ENCODE peak calls at places on chromosome 2, in nine cellular contexts. One of them, this sample, is unnamed.

GRCh38 chr2:105836840-105837692 is 92.4 kb downstream of the NCK2 start:
- DNase-seq in NCI-H774: no peak
- DNase-seq in neural progenitor cell: no peak
- DNase-seq in epithelial cell of esophagus: no peak
- DNase-seq in GM12864: no peak
- DNase-seq in T-helper 22 cell: no peak
- DNase-seq in activated naive CD4-positive, alpha-beta T cell treated with anti-CD3 and anti-CD28 coated beads, Interleukin-2, amount 10 ng/mL, durations not matched to agents 7 days and 5 days: no peak
- DNase-seq in HTR-8/SVneo: no peak
- DNase-seq in GM04503: no peak
- DNase-seq in this sample: no peak

GRCh38 chr2:222864296-222864695 is 3.5 kb downstream of the ACSL3 start:
- DNase-seq in neural progenitor cell: peak; percentile 42
- DNase-seq in GM04503: no peak
- DNase-seq in epithelial cell of esophagus: peak; percentile 58
- DNase-seq in T-helper 22 cell: no peak
- DNase-seq in HTR-8/SVneo: no peak
- DNase-seq in activated naive CD4-positive, alpha-beta T cell treated with anti-CD3 and anti-CD28 coated beads, Interleukin-2, amount 10 ng/mL, durations not matched to agents 7 days and 5 days: no peak
- DNase-seq in NCI-H774: no peak
- DNase-seq in GM12864: no peak
- DNase-seq in this sample: peak; percentile 71

GRCh38 chr2:70829916-70830315 is 5.7 kb downstream of the CD207 start:
- DNase-seq in T-helper 22 cell: no peak
- DNase-seq in GM12864: no peak
- DNase-seq in activated naive CD4-positive, alpha-beta T cell treated with anti-CD3 and anti-CD28 coated beads, Interleukin-2, amount 10 ng/mL, durations not matched to agents 7 days and 5 days: no peak
- DNase-seq in epithelial cell of esophagus: no peak
- DNase-seq in HTR-8/SVneo: no peak
- DNase-seq in NCI-H774: no peak
- DNase-seq in GM04503: no peak
- DNase-seq in neural progenitor cell: no peak
- DNase-seq in this sample: no peak

GRCh38 chr2:222627764-222628163 is 28.1 kb downstream of the FARSB start:
- DNase-seq in epithelial cell of esophagus: no peak
- DNase-seq in HTR-8/SVneo: no peak
- DNase-seq in NCI-H774: no peak
- DNase-seq in activated naive CD4-positive, alpha-beta T cell treated with anti-CD3 and anti-CD28 coated beads, Interleukin-2, amount 10 ng/mL, durations not matched to agents 7 days and 5 days: no peak
- DNase-seq in GM12864: no peak
- DNase-seq in T-helper 22 cell: no peak
- DNase-seq in GM04503: no peak
- DNase-seq in neural progenitor cell: no peak
- DNase-seq in this sample: no peak

GRCh38 chr2:239868556-239869181 is 156.5 kb downstream of the NDUFA10 start:
- DNase-seq in epithelial cell of esophagus: no peak
- DNase-seq in GM04503: no peak
- DNase-seq in NCI-H774: no peak
- DNase-seq in activated naive CD4-positive, alpha-beta T cell treated with anti-CD3 and anti-CD28 coated beads, Interleukin-2, amount 10 ng/mL, durations not matched to agents 7 days and 5 days: no peak
- DNase-seq in neural progenitor cell: no peak
- DNase-seq in GM12864: no peak
- DNase-seq in HTR-8/SVneo: no peak
- DNase-seq in T-helper 22 cell: no peak
- DNase-seq in this sample: no peak

GRCh38 chr2:21535826-21536225 is 412.1 kb downstream of the TDRD15 start:
- DNase-seq in neural progenitor cell: no peak
- DNase-seq in HTR-8/SVneo: no peak
- DNase-seq in NCI-H774: no peak
- DNase-seq in GM12864: no peak
- DNase-seq in activated naive CD4-positive, alpha-beta T cell treated with anti-CD3 and anti-CD28 coated beads, Interleukin-2, amount 10 ng/mL, durations not matched to agents 7 days and 5 days: no peak
- DNase-seq in GM04503: no peak
- DNase-seq in T-helper 22 cell: no peak
- DNase-seq in epithelial cell of esophagus: no peak
- DNase-seq in this sample: no peak

GRCh38 chr2:37181726-37182684 is 6.5 kb downstream of the SULT6B1 start:
- DNase-seq in epithelial cell of esophagus: no peak
- DNase-seq in HTR-8/SVneo: no peak
- DNase-seq in GM12864: no peak
- DNase-seq in NCI-H774: no peak
- DNase-seq in neural progenitor cell: no peak
- DNase-seq in activated naive CD4-positive, alpha-beta T cell treated with anti-CD3 and anti-CD28 coated beads, Interleukin-2, amount 10 ng/mL, durations not matched to agents 7 days and 5 days: no peak
- DNase-seq in GM04503: no peak
- DNase-seq in T-helper 22 cell: no peak
- DNase-seq in this sample: peak; percentile 30

GRCh38 chr2:233142355-233142897 is 82.3 kb downstream of the INPP5D start:
- DNase-seq in GM04503: no peak
- DNase-seq in neural progenitor cell: no peak
- DNase-seq in NCI-H774: no peak
- DNase-seq in T-helper 22 cell: no peak
- DNase-seq in epithelial cell of esophagus: no peak
- DNase-seq in HTR-8/SVneo: no peak
- DNase-seq in GM12864: peak; percentile 61
- DNase-seq in activated naive CD4-positive, alpha-beta T cell treated with anti-CD3 and anti-CD28 coated beads, Interleukin-2, amount 10 ng/mL, durations not matched to agents 7 days and 5 days: peak; percentile 52
- DNase-seq in this sample: no peak

GRCh38 chr2:218407717-218408116 is 8.0 kb downstream of the CTDSP1 start:
- DNase-seq in GM12864: no peak
- DNase-seq in GM04503: no peak
- DNase-seq in epithelial cell of esophagus: no peak
- DNase-seq in NCI-H774: no peak
- DNase-seq in HTR-8/SVneo: no peak
- DNase-seq in T-helper 22 cell: no peak
- DNase-seq in neural progenitor cell: peak; percentile 1
- DNase-seq in activated naive CD4-positive, alpha-beta T cell treated with anti-CD3 and anti-CD28 coated beads, Interleukin-2, amount 10 ng/mL, durations not matched to agents 7 days and 5 days: no peak
- DNase-seq in this sample: no peak

GRCh38 chr2:121089005-121089510 is 195.9 kb downstream of the TFCP2L1 start:
- DNase-seq in T-helper 22 cell: no peak
- DNase-seq in GM12864: no peak
- DNase-seq in neural progenitor cell: no peak
- DNase-seq in HTR-8/SVneo: no peak
- DNase-seq in NCI-H774: no peak
- DNase-seq in epithelial cell of esophagus: no peak
- DNase-seq in activated naive CD4-positive, alpha-beta T cell treated with anti-CD3 and anti-CD28 coated beads, Interleukin-2, amount 10 ng/mL, durations not matched to agents 7 days and 5 days: no peak
- DNase-seq in GM04503: no peak
- DNase-seq in this sample: no peak

GRCh38 chr2:143949121-143949848 is 570.6 kb downstream of the ZEB2 start:
- DNase-seq in T-helper 22 cell: no peak
- DNase-seq in GM04503: no peak
- DNase-seq in activated naive CD4-positive, alpha-beta T cell treated with anti-CD3 and anti-CD28 coated beads, Interleukin-2, amount 10 ng/mL, durations not matched to agents 7 days and 5 days: no peak
- DNase-seq in GM12864: no peak
- DNase-seq in neural progenitor cell: no peak
- DNase-seq in NCI-H774: no peak
- DNase-seq in HTR-8/SVneo: no peak
- DNase-seq in epithelial cell of esophagus: no peak
- DNase-seq in this sample: no peak

GRCh38 chr2:102063948-102064678 is 72.4 kb downstream of the IL1R2 start:
- DNase-seq in GM04503: peak; percentile 96
- DNase-seq in neural progenitor cell: peak; percentile 66
- DNase-seq in GM12864: no peak
- DNase-seq in T-helper 22 cell: no peak
- DNase-seq in activated naive CD4-positive, alpha-beta T cell treated with anti-CD3 and anti-CD28 coated beads, Interleukin-2, amount 10 ng/mL, durations not matched to agents 7 days and 5 days: no peak
- DNase-seq in HTR-8/SVneo: peak; percentile 84
- DNase-seq in NCI-H774: no peak
- DNase-seq in epithelial cell of esophagus: peak; percentile 98
- DNase-seq in this sample: peak; percentile 44

GRCh38 chr2:240622631-240623235 is 2.5 kb upstream of the GPR35 start:
- DNase-seq in NCI-H774: no peak
- DNase-seq in activated naive CD4-positive, alpha-beta T cell treated with anti-CD3 and anti-CD28 coated beads, Interleukin-2, amount 10 ng/mL, durations not matched to agents 7 days and 5 days: peak; percentile 58
- DNase-seq in GM04503: no peak
- DNase-seq in GM12864: no peak
- DNase-seq in HTR-8/SVneo: no peak
- DNase-seq in neural progenitor cell: no peak
- DNase-seq in T-helper 22 cell: peak; percentile 40
- DNase-seq in epithelial cell of esophagus: no peak
- DNase-seq in this sample: no peak

GRCh38 chr2:27638023-27638637 is 9.3 kb downstream of the GPN1 start:
- DNase-seq in GM04503: no peak
- DNase-seq in T-helper 22 cell: no peak
- DNase-seq in neural progenitor cell: no peak
- DNase-seq in activated naive CD4-positive, alpha-beta T cell treated with anti-CD3 and anti-CD28 coated beads, Interleukin-2, amount 10 ng/mL, durations not matched to agents 7 days and 5 days: no peak
- DNase-seq in NCI-H774: no peak
- DNase-seq in HTR-8/SVneo: no peak
- DNase-seq in epithelial cell of esophagus: peak; percentile 94
- DNase-seq in GM12864: no peak
- DNase-seq in this sample: no peak

GRCh38 chr2:231704017-231704416 is 4.3 kb upstream of the PTMA start:
- DNase-seq in epithelial cell of esophagus: no peak
- DNase-seq in neural progenitor cell: peak; percentile 0
- DNase-seq in HTR-8/SVneo: no peak
- DNase-seq in NCI-H774: no peak
- DNase-seq in GM12864: no peak
- DNase-seq in activated naive CD4-positive, alpha-beta T cell treated with anti-CD3 and anti-CD28 coated beads, Interleukin-2, amount 10 ng/mL, durations not matched to agents 7 days and 5 days: no peak
- DNase-seq in GM04503: no peak
- DNase-seq in T-helper 22 cell: no peak
- DNase-seq in this sample: no peak

GRCh38 chr2:20219763-20220380 is 5.1 kb downstream of the SDC1 start:
- DNase-seq in activated naive CD4-positive, alpha-beta T cell treated with anti-CD3 and anti-CD28 coated beads, Interleukin-2, amount 10 ng/mL, durations not matched to agents 7 days and 5 days: no peak
- DNase-seq in NCI-H774: no peak
- DNase-seq in epithelial cell of esophagus: peak; percentile 1
- DNase-seq in GM12864: no peak
- DNase-seq in T-helper 22 cell: no peak
- DNase-seq in GM04503: no peak
- DNase-seq in HTR-8/SVneo: no peak
- DNase-seq in neural progenitor cell: no peak
- DNase-seq in this sample: no peak

GRCh38 chr2:176832086-176832485 is 380.5 kb upstream of the HNRNPA3 start:
- DNase-seq in GM12864: no peak
- DNase-seq in T-helper 22 cell: no peak
- DNase-seq in epithelial cell of esophagus: no peak
- DNase-seq in activated naive CD4-positive, alpha-beta T cell treated with anti-CD3 and anti-CD28 coated beads, Interleukin-2, amount 10 ng/mL, durations not matched to agents 7 days and 5 days: no peak
- DNase-seq in NCI-H774: no peak
- DNase-seq in neural progenitor cell: no peak
- DNase-seq in HTR-8/SVneo: no peak
- DNase-seq in GM04503: no peak
- DNase-seq in this sample: no peak

GRCh38 chr2:235026649-235027557 is 75.1 kb downstream of the SH3BP4 start:
- DNase-seq in NCI-H774: peak; percentile 84
- DNase-seq in neural progenitor cell: no peak
- DNase-seq in GM12864: no peak
- DNase-seq in epithelial cell of esophagus: peak; percentile 100
- DNase-seq in GM04503: peak; percentile 31
- DNase-seq in activated naive CD4-positive, alpha-beta T cell treated with anti-CD3 and anti-CD28 coated beads, Interleukin-2, amount 10 ng/mL, durations not matched to agents 7 days and 5 days: no peak
- DNase-seq in HTR-8/SVneo: peak; percentile 45
- DNase-seq in T-helper 22 cell: no peak
- DNase-seq in this sample: no peak

GRCh38 chr2:127164761-127165538 is 55.1 kb downstream of the CYP27C1 start:
- DNase-seq in GM04503: no peak
- DNase-seq in HTR-8/SVneo: no peak
- DNase-seq in epithelial cell of esophagus: no peak
- DNase-seq in activated naive CD4-positive, alpha-beta T cell treated with anti-CD3 and anti-CD28 coated beads, Interleukin-2, amount 10 ng/mL, durations not matched to agents 7 days and 5 days: no peak
- DNase-seq in GM12864: no peak
- DNase-seq in neural progenitor cell: no peak
- DNase-seq in T-helper 22 cell: no peak
- DNase-seq in NCI-H774: peak; percentile 68
- DNase-seq in this sample: no peak

GRCh38 chr2:45444991-45445390 is 166.1 kb downstream of the SRBD1 start:
- DNase-seq in HTR-8/SVneo: no peak
- DNase-seq in activated naive CD4-positive, alpha-beta T cell treated with anti-CD3 and anti-CD28 coated beads, Interleukin-2, amount 10 ng/mL, durations not matched to agents 7 days and 5 days: no peak
- DNase-seq in GM12864: no peak
- DNase-seq in NCI-H774: no peak
- DNase-seq in epithelial cell of esophagus: no peak
- DNase-seq in GM04503: peak; percentile 75
- DNase-seq in T-helper 22 cell: no peak
- DNase-seq in neural progenitor cell: no peak
- DNase-seq in this sample: no peak

GRCh38 chr2:69013123-69013836 is at the start of gene ANTXR1:
- DNase-seq in neural progenitor cell: peak; percentile 82
- DNase-seq in HTR-8/SVneo: peak; percentile 84
- DNase-seq in GM12864: no peak
- DNase-seq in activated naive CD4-positive, alpha-beta T cell treated with anti-CD3 and anti-CD28 coated beads, Interleukin-2, amount 10 ng/mL, durations not matched to agents 7 days and 5 days: peak; percentile 28
- DNase-seq in T-helper 22 cell: no peak
- DNase-seq in NCI-H774: no peak
- DNase-seq in epithelial cell of esophagus: peak; percentile 65
- DNase-seq in GM04503: no peak
- DNase-seq in this sample: peak; percentile 78

GRCh38 chr2:71609441-71609840 is 156.1 kb downstream of the DYSF start:
- DNase-seq in epithelial cell of esophagus: no peak
- DNase-seq in T-helper 22 cell: no peak
- DNase-seq in neural progenitor cell: no peak
- DNase-seq in activated naive CD4-positive, alpha-beta T cell treated with anti-CD3 and anti-CD28 coated beads, Interleukin-2, amount 10 ng/mL, durations not matched to agents 7 days and 5 days: no peak
- DNase-seq in HTR-8/SVneo: no peak
- DNase-seq in GM12864: no peak
- DNase-seq in NCI-H774: no peak
- DNase-seq in GM04503: no peak
- DNase-seq in this sample: no peak

GRCh38 chr2:143075711-143076110 is 53.5 kb upstream of the ARHGAP15 start:
- DNase-seq in epithelial cell of esophagus: no peak
- DNase-seq in NCI-H774: no peak
- DNase-seq in GM12864: no peak
- DNase-seq in HTR-8/SVneo: no peak
- DNase-seq in GM04503: no peak
- DNase-seq in T-helper 22 cell: no peak
- DNase-seq in neural progenitor cell: no peak
- DNase-seq in activated naive CD4-positive, alpha-beta T cell treated with anti-CD3 and anti-CD28 coated beads, Interleukin-2, amount 10 ng/mL, durations not matched to agents 7 days and 5 days: no peak
- DNase-seq in this sample: no peak

GRCh38 chr2:55115795-55116597 is 65.7 kb upstream of the RTN4 start:
- DNase-seq in activated naive CD4-positive, alpha-beta T cell treated with anti-CD3 and anti-CD28 coated beads, Interleukin-2, amount 10 ng/mL, durations not matched to agents 7 days and 5 days: no peak
- DNase-seq in GM12864: no peak
- DNase-seq in epithelial cell of esophagus: peak; percentile 72
- DNase-seq in T-helper 22 cell: no peak
- DNase-seq in neural progenitor cell: no peak
- DNase-seq in HTR-8/SVneo: peak; percentile 57
- DNase-seq in NCI-H774: no peak
- DNase-seq in GM04503: no peak
- DNase-seq in this sample: no peak

GRCh38 chr2:105220604-105221003 is 20.9 kb upstream of the GPR45 start:
- DNase-seq in epithelial cell of esophagus: no peak
- DNase-seq in GM04503: no peak
- DNase-seq in HTR-8/SVneo: no peak
- DNase-seq in GM12864: no peak
- DNase-seq in T-helper 22 cell: no peak
- DNase-seq in neural progenitor cell: no peak
- DNase-seq in NCI-H774: no peak
- DNase-seq in activated naive CD4-positive, alpha-beta T cell treated with anti-CD3 and anti-CD28 coated beads, Interleukin-2, amount 10 ng/mL, durations not matched to agents 7 days and 5 days: no peak
- DNase-seq in this sample: no peak

GRCh38 chr2:88603146-88603545 is 24.1 kb downstream of the EIF2AK3 start:
- DNase-seq in GM04503: no peak
- DNase-seq in epithelial cell of esophagus: no peak
- DNase-seq in T-helper 22 cell: no peak
- DNase-seq in neural progenitor cell: no peak
- DNase-seq in NCI-H774: no peak
- DNase-seq in activated naive CD4-positive, alpha-beta T cell treated with anti-CD3 and anti-CD28 coated beads, Interleukin-2, amount 10 ng/mL, durations not matched to agents 7 days and 5 days: no peak
- DNase-seq in HTR-8/SVneo: no peak
- DNase-seq in GM12864: no peak
- DNase-seq in this sample: no peak

GRCh38 chr2:187349328-187349944 is 98.6 kb downstream of the CALCRL start:
- DNase-seq in HTR-8/SVneo: no peak
- DNase-seq in epithelial cell of esophagus: peak; percentile 61
- DNase-seq in NCI-H774: no peak
- DNase-seq in neural progenitor cell: no peak
- DNase-seq in GM04503: peak; percentile 11
- DNase-seq in T-helper 22 cell: no peak
- DNase-seq in activated naive CD4-positive, alpha-beta T cell treated with anti-CD3 and anti-CD28 coated beads, Interleukin-2, amount 10 ng/mL, durations not matched to agents 7 days and 5 days: no peak
- DNase-seq in GM12864: no peak
- DNase-seq in this sample: no peak

GRCh38 chr2:144389151-144389929 is 130.6 kb downstream of the ZEB2 start:
- DNase-seq in GM04503: no peak
- DNase-seq in HTR-8/SVneo: no peak
- DNase-seq in activated naive CD4-positive, alpha-beta T cell treated with anti-CD3 and anti-CD28 coated beads, Interleukin-2, amount 10 ng/mL, durations not matched to agents 7 days and 5 days: no peak
- DNase-seq in epithelial cell of esophagus: peak; percentile 71
- DNase-seq in GM12864: no peak
- DNase-seq in T-helper 22 cell: no peak
- DNase-seq in NCI-H774: peak; percentile 38
- DNase-seq in neural progenitor cell: no peak
- DNase-seq in this sample: no peak

GRCh38 chr2:10680214-10680613 is 9.6 kb downstream of the NOL10 start:
- DNase-seq in NCI-H774: no peak
- DNase-seq in neural progenitor cell: no peak
- DNase-seq in epithelial cell of esophagus: no peak
- DNase-seq in activated naive CD4-positive, alpha-beta T cell treated with anti-CD3 and anti-CD28 coated beads, Interleukin-2, amount 10 ng/mL, durations not matched to agents 7 days and 5 days: no peak
- DNase-seq in GM12864: no peak
- DNase-seq in GM04503: no peak
- DNase-seq in T-helper 22 cell: no peak
- DNase-seq in HTR-8/SVneo: no peak
- DNase-seq in this sample: no peak

GRCh38 chr2:130848518-130849210 is 11.9 kb downstream of the ARHGEF4 start:
- DNase-seq in HTR-8/SVneo: no peak
- DNase-seq in neural progenitor cell: no peak
- DNase-seq in activated naive CD4-positive, alpha-beta T cell treated with anti-CD3 and anti-CD28 coated beads, Interleukin-2, amount 10 ng/mL, durations not matched to agents 7 days and 5 days: no peak
- DNase-seq in epithelial cell of esophagus: no peak
- DNase-seq in GM04503: no peak
- DNase-seq in GM12864: no peak
- DNase-seq in T-helper 22 cell: no peak
- DNase-seq in NCI-H774: no peak
- DNase-seq in this sample: no peak

GRCh38 chr2:129667586-129667985 is 311.9 kb upstream of the RAB6C start:
- DNase-seq in T-helper 22 cell: no peak
- DNase-seq in GM12864: no peak
- DNase-seq in neural progenitor cell: no peak
- DNase-seq in epithelial cell of esophagus: no peak
- DNase-seq in activated naive CD4-positive, alpha-beta T cell treated with anti-CD3 and anti-CD28 coated beads, Interleukin-2, amount 10 ng/mL, durations not matched to agents 7 days and 5 days: no peak
- DNase-seq in HTR-8/SVneo: no peak
- DNase-seq in GM04503: no peak
- DNase-seq in NCI-H774: no peak
- DNase-seq in this sample: no peak

This sample was measured in SK-MEL-5.